ENCODE peak calls at places on chromosomes 5 and 9, in nine cellular contexts. One of them, this sample, is unnamed.

GRCh38 chr5:148906968-148907367 is 80.6 kb downstream of the ADRB2 start:
- DNase-seq in left ventricle myocardium inferior: no peak
- DNase-seq in HS-27A: no peak
- DNase-seq in skeletal muscle cell: no peak
- DNase-seq in lung: no peak
- DNase-seq in OCI-LY7: no peak
- DNase-seq in renal cortical epithelial cell: no peak
- DNase-seq in glomerular endothelial cell: no peak
- DNase-seq in GM23338: no peak
- DNase-seq in this sample: no peak

GRCh38 chr9:106277931-106278330 is 583.6 kb downstream of the TMEM38B start:
- DNase-seq in left ventricle myocardium inferior: no peak
- DNase-seq in HS-27A: no peak
- DNase-seq in skeletal muscle cell: no peak
- DNase-seq in lung: no peak
- DNase-seq in OCI-LY7: no peak
- DNase-seq in renal cortical epithelial cell: no peak
- DNase-seq in glomerular endothelial cell: no peak
- DNase-seq in GM23338: no peak
- DNase-seq in this sample: no peak

GRCh38 chr5:114207615-114208014 is 154.3 kb upstream of the KCNN2 start:
- DNase-seq in left ventricle myocardium inferior: no peak
- DNase-seq in HS-27A: no peak
- DNase-seq in skeletal muscle cell: no peak
- DNase-seq in lung: no peak
- DNase-seq in OCI-LY7: no peak
- DNase-seq in renal cortical epithelial cell: no peak
- DNase-seq in glomerular endothelial cell: no peak
- DNase-seq in GM23338: no peak
- DNase-seq in this sample: no peak

GRCh38 chr9:111301195-111301594 is 28.8 kb downstream of the OR2K2 start:
- DNase-seq in left ventricle myocardium inferior: no peak
- DNase-seq in HS-27A: no peak
- DNase-seq in skeletal muscle cell: peak; percentile 52
- DNase-seq in lung: no peak
- DNase-seq in OCI-LY7: no peak
- DNase-seq in renal cortical epithelial cell: peak; percentile 62
- DNase-seq in glomerular endothelial cell: no peak
- DNase-seq in GM23338: no peak
- DNase-seq in this sample: no peak

GRCh38 chr5:36279054-36279698 is 22.5 kb downstream of the RANBP3L start:
- DNase-seq in left ventricle myocardium inferior: no peak
- DNase-seq in HS-27A: no peak
- DNase-seq in skeletal muscle cell: no peak
- DNase-seq in lung: no peak
- DNase-seq in OCI-LY7: no peak
- DNase-seq in renal cortical epithelial cell: no peak
- DNase-seq in glomerular endothelial cell: no peak
- DNase-seq in GM23338: no peak
- DNase-seq in this sample: no peak

GRCh38 chr5:132414634-132415377 is 45.3 kb downstream of the SLC22A5 start:
- DNase-seq in left ventricle myocardium inferior: no peak
- DNase-seq in HS-27A: no peak
- DNase-seq in skeletal muscle cell: no peak
- DNase-seq in lung: no peak
- DNase-seq in OCI-LY7: no peak
- DNase-seq in renal cortical epithelial cell: peak; percentile 98
- DNase-seq in glomerular endothelial cell: no peak
- DNase-seq in GM23338: no peak
- DNase-seq in this sample: no peak

GRCh38 chr9:127059030-127059429 is 63.4 kb downstream of the ANGPTL2 start:
- DNase-seq in left ventricle myocardium inferior: no peak
- DNase-seq in HS-27A: no peak
- DNase-seq in skeletal muscle cell: no peak
- DNase-seq in lung: no peak
- DNase-seq in OCI-LY7: no peak
- DNase-seq in renal cortical epithelial cell: no peak
- DNase-seq in glomerular endothelial cell: no peak
- DNase-seq in GM23338: no peak
- DNase-seq in this sample: no peak

GRCh38 chr9:99085949-99086948 is 18.7 kb upstream of the TGFBR1 start:
- DNase-seq in left ventricle myocardium inferior: no peak
- DNase-seq in HS-27A: no peak
- DNase-seq in skeletal muscle cell: no peak
- DNase-seq in lung: no peak
- DNase-seq in OCI-LY7: no peak
- DNase-seq in renal cortical epithelial cell: no peak
- DNase-seq in glomerular endothelial cell: no peak
- DNase-seq in GM23338: no peak
- DNase-seq in this sample: no peak

GRCh38 chr9:24218656-24219055 is 327.0 kb downstream of the IZUMO3 start:
- DNase-seq in left ventricle myocardium inferior: no peak
- DNase-seq in HS-27A: no peak
- DNase-seq in skeletal muscle cell: no peak
- DNase-seq in lung: no peak
- DNase-seq in OCI-LY7: no peak
- DNase-seq in renal cortical epithelial cell: no peak
- DNase-seq in glomerular endothelial cell: no peak
- DNase-seq in GM23338: no peak
- DNase-seq in this sample: no peak

GRCh38 chr9:113930384-113930783 is 54.3 kb downstream of the ZNF618 start:
- DNase-seq in left ventricle myocardium inferior: no peak
- DNase-seq in HS-27A: no peak
- DNase-seq in skeletal muscle cell: no peak
- DNase-seq in lung: peak; percentile 24
- DNase-seq in OCI-LY7: no peak
- DNase-seq in renal cortical epithelial cell: no peak
- DNase-seq in glomerular endothelial cell: no peak
- DNase-seq in GM23338: no peak
- DNase-seq in this sample: peak; percentile 24

GRCh38 chr9:83359039-83359438 is 179.2 kb downstream of the FRMD3 start:
- DNase-seq in left ventricle myocardium inferior: no peak
- DNase-seq in HS-27A: no peak
- DNase-seq in skeletal muscle cell: no peak
- DNase-seq in lung: no peak
- DNase-seq in OCI-LY7: no peak
- DNase-seq in renal cortical epithelial cell: no peak
- DNase-seq in glomerular endothelial cell: no peak
- DNase-seq in GM23338: no peak
- DNase-seq in this sample: no peak

GRCh38 chr9:92764381-92764987 is at the start of gene BICD2:
- DNase-seq in left ventricle myocardium inferior: no peak
- DNase-seq in HS-27A: no peak
- DNase-seq in skeletal muscle cell: no peak
- DNase-seq in lung: peak; percentile 46
- DNase-seq in OCI-LY7: peak; percentile 98
- DNase-seq in renal cortical epithelial cell: no peak
- DNase-seq in glomerular endothelial cell: no peak
- DNase-seq in GM23338: no peak
- DNase-seq in this sample: no peak

GRCh38 chr5:82924241-82924989 is 152.8 kb downstream of the TMEM167A start:
- DNase-seq in left ventricle myocardium inferior: no peak
- DNase-seq in HS-27A: no peak
- DNase-seq in skeletal muscle cell: no peak
- DNase-seq in lung: no peak
- DNase-seq in OCI-LY7: no peak
- DNase-seq in renal cortical epithelial cell: no peak
- DNase-seq in glomerular endothelial cell: no peak
- DNase-seq in GM23338: no peak
- DNase-seq in this sample: no peak